ENCODE peak calls at places on chromosomes 3 and 15, in four cellular contexts. X, D, A and O are unnamed samples.

GRCh38 chr3:131701153-131701791 is 198.5 kb upstream of the MRPL3 start:
- DNase-seq in A (no peak), X (no peak), D (no peak), O (no peak)

GRCh38 chr3:128864351-128864811 is 15.0 kb upstream of the ACAD9 start:
- DNase-seq in X (no peak), D (peak), A (peak), O (no peak)

GRCh38 chr3:101902041-101902440 is 52.7 kb downstream of the NFKBIZ start:
- DNase-seq in A (no peak), D (no peak), X (no peak), O (peak)

GRCh38 chr15:74200394-74200793 is 2.2 kb downstream of the STRA6 start:
- DNase-seq in X (no peak), D (peak), A (no peak), O (no peak)

GRCh38 chr3:66582721-66583141 is 81.9 kb upstream of the LRIG1 start:
- DNase-seq in D (no peak), X (peak), A (peak), O (no peak)

GRCh38 chr15:49888727-49889126 is 230.3 kb downstream of the ATP8B4 start:
- DNase-seq in D (no peak), A (no peak), X (no peak), O (no peak)

GRCh38 chr3:57992430-57993213 is 15.6 kb upstream of the FLNB start:
- DNase-seq in D (no peak), A (no peak), X (no peak), O (no peak)

GRCh38 chr3:70805044-70805732 is 492.8 kb upstream of the MDFIC2 start:
- DNase-seq in D (no peak), X (no peak), A (no peak), O (peak)

GRCh38 chr3:122942937-122943827 is 84.4 kb downstream of the SEMA5B start:
- DNase-seq in X (peak), D (peak), A (peak), O (no peak)

GRCh38 chr3:37590328-37591079 is 271.2 kb upstream of the CTDSPL start:
- DNase-seq in X (no peak), D (peak), A (no peak), O (no peak)

GRCh38 chr15:50218291-50218690 is 36.3 kb downstream of the SLC27A2 start:
- DNase-seq in X (no peak), D (no peak), A (no peak), O (no peak)

GRCh38 chr15:92808611-92809063 is 91.5 kb upstream of the CHD2 start:
- DNase-seq in A (peak), X (no peak), D (peak), O (no peak)

GRCh38 chr3:81336470-81336869 is 425.0 kb downstream of the GBE1 start:
- DNase-seq in A (no peak), D (no peak), X (no peak), O (no peak)

GRCh38 chr15:86837631-86838030 is 758.0 kb downstream of the AGBL1 start:
- DNase-seq in X (no peak), D (no peak), A (no peak), O (no peak)

GRCh38 chr3:58306662-58307286 is 454 bp downstream of the HTD2 start:
- DNase-seq in D (peak), A (peak), X (peak), O (no peak)

GRCh38 chr3:112746675-112747276 is 99.9 kb downstream of the CD200R1L start:
- DNase-seq in D (peak), A (no peak), X (no peak), O (peak)

GRCh38 chr15:48366574-48367312 is 35.5 kb downstream of the DUT start:
- DNase-seq in X (no peak), A (no peak), D (no peak), O (no peak)

GRCh38 chr15:48367483-48367882 is 36.3 kb downstream of the DUT start:
- DNase-seq in D (no peak), A (no peak), X (no peak), O (no peak)

GRCh38 chr15:48361690-48362089 is 30.5 kb downstream of the DUT start:
- DNase-seq in X (no peak), A (no peak), D (no peak), O (no peak)

GRCh38 chr15:48363474-48363873 is 32.2 kb downstream of the DUT start:
- DNase-seq in D (no peak), X (no peak), A (no peak), O (no peak)

DNA sequence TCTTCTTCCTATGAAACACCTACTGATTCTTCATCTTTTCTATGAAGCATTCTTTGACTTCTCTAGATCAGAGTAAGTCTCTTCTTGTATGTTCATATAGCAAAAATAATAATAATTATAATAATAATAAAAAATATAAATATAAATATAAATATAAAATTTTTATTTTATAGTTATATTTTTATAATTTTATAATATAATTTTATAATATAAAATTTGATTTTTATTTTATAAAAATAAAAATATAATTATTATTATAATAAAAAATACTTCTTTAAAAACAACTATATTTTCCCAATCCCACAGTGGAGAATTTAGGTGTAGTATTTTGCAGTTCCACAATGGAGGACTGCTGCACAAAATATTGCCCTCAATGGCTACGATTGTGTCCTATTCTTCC is 34.3 kb downstream of the DUT start:
- DNase-seq in X (no peak), D (no peak), A (no peak), O (no peak)
- H3K4me3 ChIP-seq in X (no peak), D (no peak), A (no peak), O (no peak)

DNA sequence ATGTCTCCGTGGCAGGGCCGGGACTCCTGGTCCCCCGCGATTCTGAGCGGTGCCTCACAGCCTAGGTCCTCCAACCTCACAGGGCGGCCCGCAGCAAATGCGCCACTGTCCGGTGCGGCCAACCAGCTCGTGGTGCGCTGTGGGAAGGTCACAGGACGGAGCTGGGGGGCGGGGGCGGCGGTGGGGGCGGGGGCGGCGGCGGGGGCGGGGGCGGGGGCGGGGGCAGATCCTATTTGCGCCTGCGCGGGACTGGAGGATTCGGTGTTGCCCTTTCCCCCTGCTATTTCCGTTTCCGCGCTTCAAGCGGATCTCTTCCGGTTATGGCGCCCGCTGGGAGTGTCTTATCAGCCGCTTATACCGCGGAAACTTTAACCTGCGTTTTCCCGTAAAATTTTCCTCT is 106.7 kb upstream of the SNRPN start:
- DNase-seq in X (no peak), D (no peak), A (peak), O (no peak)
- H3K4me3 ChIP-seq in X (no peak), D (no peak), A (no peak), O (peak)

DNA sequence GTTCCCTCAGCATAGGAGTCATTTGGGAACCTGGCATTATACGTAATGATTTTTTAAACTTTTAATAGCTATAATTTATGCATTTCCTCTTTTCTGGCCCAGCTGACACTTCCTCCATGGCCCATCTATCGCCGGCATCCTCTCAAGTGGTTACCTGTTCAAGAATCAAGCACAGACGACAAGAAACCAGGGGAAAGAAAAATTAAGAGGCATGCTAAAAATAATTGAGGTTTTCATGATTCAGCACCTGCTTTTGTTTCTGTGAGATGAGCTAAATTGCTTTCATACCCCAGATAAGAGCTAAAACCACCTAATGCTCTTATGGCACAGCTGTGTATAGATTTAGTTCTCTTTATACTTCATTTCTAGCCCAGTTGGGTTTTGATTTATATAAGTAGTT is 1.7 kb downstream of the SPCS1 start:
- DNase-seq in X (no peak), A (no peak), D (no peak), O (no peak)
- H3K4me3 ChIP-seq in X (no peak), A (peak), D (no peak), O (no peak)

DNA sequence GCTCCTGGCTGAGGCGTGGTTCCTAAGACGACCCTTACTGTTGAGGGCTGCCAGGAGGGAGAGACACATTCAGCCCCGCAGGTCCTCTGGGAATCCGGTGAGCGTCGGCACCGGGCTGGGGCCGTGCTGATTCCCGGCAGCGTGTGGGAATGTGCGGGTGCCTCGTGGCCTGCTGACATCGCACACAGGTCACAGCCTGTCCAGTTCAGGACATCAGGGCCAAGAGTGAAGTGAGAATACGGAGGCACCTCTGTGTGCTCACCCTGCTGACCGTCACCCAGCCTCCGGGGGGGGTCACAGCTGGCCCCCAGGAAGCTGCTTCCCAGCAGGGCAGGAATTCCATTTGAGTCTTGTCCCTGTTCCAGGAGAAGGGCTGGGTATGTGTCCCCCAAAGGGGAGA is 53.6 kb downstream of the PGPEP1L start:
- DNase-seq in D (peak), X (no peak), A (no peak), O (no peak)
- H3K4me3 ChIP-seq in D (no peak), X (no peak), A (no peak), O (no peak)

DNA sequence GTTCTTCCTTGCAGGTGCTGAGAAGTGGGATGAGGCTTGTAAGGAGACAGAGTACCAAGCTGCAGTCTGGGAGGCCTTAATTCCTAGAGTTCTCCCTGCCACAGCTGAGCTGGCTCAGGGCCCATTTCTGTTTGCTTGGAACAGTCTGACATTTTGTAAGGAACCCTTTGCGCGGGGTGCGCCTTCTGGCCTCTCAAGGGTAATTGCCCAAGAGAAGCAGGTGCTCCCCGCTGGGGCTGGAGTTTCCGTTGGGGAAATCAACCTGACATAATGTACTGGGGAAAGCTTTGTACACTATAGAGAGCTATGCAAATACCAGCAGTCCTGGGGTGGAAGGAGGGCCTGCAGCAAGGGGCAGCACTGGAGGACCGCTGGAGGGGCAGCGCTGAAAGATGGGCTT is 83.6 kb downstream of the HMG20A start:
- DNase-seq in A (peak), X (no peak), D (no peak), O (no peak)
- H3K4me3 ChIP-seq in A (no peak), X (no peak), D (no peak), O (no peak)

GRCh38 chr3:48556796-48557626 is at the start of gene PFKFB4:
- DNase-seq in X (peak), A (peak), D (peak), O (peak)

GRCh38 chr3:48552111-48552911 is 4.3 kb downstream of the PFKFB4 start:
- DNase-seq in X (peak), D (no peak), A (no peak), O (no peak)

GRCh38 chr3:48555949-48556795 is 431 bp downstream of the PFKFB4 start:
- DNase-seq in A (no peak), D (no peak), X (no peak), O (no peak)

GRCh38 chr3:48555231-48555948 is 1.2 kb downstream of the PFKFB4 start:
- DNase-seq in A (no peak), X (no peak), D (no peak), O (no peak)

DNA sequence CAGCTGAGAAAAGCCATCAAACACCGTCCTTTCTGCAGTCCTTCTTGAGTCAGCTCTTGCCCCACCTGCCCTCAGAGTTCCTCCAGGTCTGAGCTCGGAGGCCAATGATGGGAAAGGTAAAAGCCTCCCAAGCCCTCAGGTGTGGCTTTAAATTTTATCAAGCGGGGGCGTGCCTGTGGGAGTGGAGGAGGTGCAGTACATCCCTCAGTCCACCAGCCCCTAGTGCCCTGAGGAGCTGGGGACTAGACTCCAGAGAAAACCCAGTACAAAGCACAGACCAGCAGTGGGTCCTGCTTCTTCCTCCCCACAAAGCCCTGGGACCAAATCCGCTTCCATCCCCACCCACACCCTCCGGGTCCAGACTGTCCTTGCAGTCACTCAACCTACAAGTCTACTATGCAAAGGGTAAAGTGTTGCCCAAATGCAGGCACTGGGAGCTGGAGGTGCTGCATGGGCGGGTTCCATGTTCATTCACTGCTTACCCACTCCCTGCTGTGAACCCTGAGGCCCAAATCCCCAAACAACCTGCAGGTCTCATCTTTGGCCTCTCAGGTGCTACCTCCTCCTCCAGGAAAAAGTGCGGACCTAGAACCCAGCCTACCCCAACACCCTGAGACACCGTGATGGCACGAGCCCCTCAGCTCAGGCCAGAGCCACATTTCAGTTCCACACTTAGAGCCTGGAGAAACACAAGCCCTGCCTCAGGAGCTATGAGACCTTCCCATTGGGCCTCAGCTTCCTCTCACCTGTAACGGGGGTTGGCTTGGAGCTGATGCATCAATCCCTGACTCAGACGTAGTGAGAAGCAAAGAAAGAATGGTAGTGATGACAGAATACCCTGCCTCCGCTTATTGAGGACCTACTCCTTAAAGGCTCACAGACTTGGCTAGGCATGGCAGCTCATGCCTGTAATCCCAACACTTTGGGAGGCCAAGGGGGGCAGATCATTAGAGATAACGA is 2.4 kb downstream of the PFKFB4 start:
- DNase-seq in X (no peak), A (no peak), D (no peak), O (no peak)
- H3K4me3 ChIP-seq in X (peak), A (no peak), D (no peak), O (no peak)

GRCh38 chr15:72796210-72796514 is 12.6 kb upstream of the ADPGK start:
- DNase-seq in D (no peak), X (no peak), A (no peak), O (no peak)
- H3K4me3 ChIP-seq in D (peak), X (peak), A (peak), O (peak)

DNA sequence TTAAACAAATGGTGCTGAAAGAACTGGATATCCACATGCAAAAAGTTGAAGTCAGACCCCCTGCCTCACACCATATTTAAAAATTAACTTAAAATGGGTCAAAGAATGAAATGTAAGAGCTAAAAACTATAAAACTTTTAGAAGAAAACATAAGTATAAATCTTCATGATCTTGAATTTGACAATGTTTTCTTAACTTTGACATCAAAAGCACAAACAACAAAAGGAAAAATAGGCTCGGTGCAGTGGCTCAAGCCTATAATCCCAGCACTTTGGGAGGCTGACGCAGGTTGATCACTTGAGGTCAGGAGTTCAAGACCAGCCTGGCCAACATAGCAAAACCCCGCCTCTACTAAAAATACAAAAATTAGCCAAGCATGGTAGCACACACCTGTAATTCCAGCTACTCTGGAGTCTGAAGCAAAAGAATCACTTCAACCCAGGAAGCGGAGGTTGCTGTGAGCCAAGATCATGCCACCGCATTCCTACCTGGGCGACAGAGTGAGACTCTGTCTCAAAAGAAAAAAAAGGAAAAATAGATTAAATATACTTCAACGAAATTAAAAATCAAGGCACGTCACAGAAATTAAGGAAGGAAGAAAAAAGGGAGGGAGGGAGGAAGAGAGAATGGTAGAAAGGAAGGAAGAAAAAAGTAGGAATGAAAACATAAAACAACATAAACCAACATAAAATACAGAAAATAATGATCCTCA is 1.5 kb downstream of the RAB27A start:
- DNase-seq in X (no peak), D (no peak), A (no peak), O (no peak)
- H3K4me3 ChIP-seq in X (no peak), D (no peak), A (peak), O (peak)

DNA sequence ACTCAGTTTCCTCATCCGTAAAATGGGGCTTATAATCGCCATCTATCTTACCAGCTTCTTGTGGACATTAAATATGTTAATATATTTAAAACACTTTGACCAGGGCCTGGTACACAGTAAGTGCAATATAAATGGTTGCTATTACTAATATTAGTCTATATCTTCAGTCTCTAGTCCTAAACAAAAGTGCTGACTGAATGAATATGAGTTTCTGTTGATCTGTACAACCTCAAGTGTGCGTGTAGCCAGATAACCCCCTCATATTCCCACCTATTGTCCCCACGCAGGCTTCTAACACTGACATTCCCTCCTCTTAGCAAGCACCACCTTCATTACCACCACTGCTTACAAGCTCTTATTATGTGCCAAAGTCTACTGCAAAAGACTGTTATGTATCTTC is 27.6 kb upstream of the LMCD1 start:
- DNase-seq in D (no peak), X (no peak), A (no peak), O (no peak)
- H3K4me3 ChIP-seq in D (no peak), X (no peak), A (no peak), O (no peak)